ENCODE peak calls at places on chromosomes 13 and 19, in ten cellular contexts. I, M, Q, P, H, R, O, Z, T and X are unnamed samples.

GRCh38 chr13:50969691-50970090 is 60.1 kb downstream of the RNASEH2B start:
- DNase-seq in M (no peak), Z (peak; percentile 83), T (no peak), I (no peak), O (no peak), P (peak; percentile 34), Q (no peak), H (no peak), R (no peak), X (no peak)

GRCh38 chr19:2048104-2048958 is 2.7 kb downstream of the MKNK2 start:
- DNase-seq in I (peak; percentile 56), Z (no peak), M (no peak), O (no peak), Q (no peak), P (no peak), T (no peak), R (no peak), H (no peak), X (no peak)

GRCh38 chr19:38544569-38545315 is 73.0 kb downstream of the MAP4K1 start:
- DNase-seq in M (no peak), R (no peak), T (no peak), P (peak; percentile 10), Z (no peak), I (no peak), Q (no peak), H (no peak), O (peak; percentile 23), X (no peak)

GRCh38 chr19:40626918-40627317 is 25.7 kb downstream of the LTBP4 start:
- DNase-seq in P (no peak), Q (no peak), I (no peak), H (no peak), M (no peak), T (no peak), Z (no peak), R (no peak), O (no peak), X (no peak)

GRCh38 chr13:106986687-106987434 is 418.9 kb upstream of the ARGLU1 start:
- DNase-seq in I (no peak), T (no peak), O (no peak), Q (no peak), P (peak; percentile 21), H (no peak), Z (no peak), M (no peak), R (no peak), X (no peak)

GRCh38 chr13:30818323-30818960 is 83.1 kb downstream of the ALOX5AP start:
- DNase-seq in Q (no peak), Z (no peak), O (no peak), P (peak; percentile 97), R (no peak), T (peak; percentile 54), M (no peak), H (no peak), I (no peak), X (no peak)

GRCh38 chr19:39113199-39113598 is 12.4 kb upstream of the PAK4 start:
- DNase-seq in H (no peak), R (no peak), M (no peak), T (no peak), O (no peak), P (no peak), I (no peak), Q (no peak), Z (no peak), X (no peak)

GRCh38 chr19:55080915-55081772 is 5.5 kb downstream of the EPS8L1 start:
- DNase-seq in Z (peak; percentile 24), P (peak; percentile 79), Q (peak; percentile 90), M (peak; percentile 83), O (peak; percentile 75), H (peak; percentile 74), I (peak; percentile 40), R (peak; percentile 45), T (peak; percentile 63), X (peak; percentile 80)

GRCh38 chr13:68970532-68970931 is 1137.1 kb upstream of the ATXN8OS start:
- DNase-seq in Q (no peak), T (no peak), R (no peak), P (no peak), H (no peak), O (no peak), I (no peak), M (no peak), Z (no peak), X (no peak)

GRCh38 chr19:31249217-31249616 is 100.0 kb downstream of the TSHZ3 start:
- DNase-seq in M (no peak), O (no peak), P (no peak), R (no peak), T (no peak), Q (no peak), H (no peak), Z (no peak), I (no peak), X (no peak)